ENCODE peak calls at places on chromosomes 5 and 9, in five cellular contexts. X, F, M, U and H are unnamed samples.

GRCh38 chr5:55608595-55608994 is 73.8 kb upstream of the PLPP1 start:
- DNase-seq in X (no peak), M (no peak), F (no peak), U (no peak), H (no peak)

GRCh38 chr5:139835656-139836055 is 40.0 kb downstream of the PSD2 start:
- DNase-seq in F (no peak), M (no peak), U (peak; percentile 3), X (no peak), H (no peak)

GRCh38 chr9:26706223-26706622 is 186.4 kb downstream of the CAAP1 start:
- DNase-seq in F (no peak), U (no peak), X (no peak), M (no peak), H (no peak)

GRCh38 chr9:128121924-128122808 is 5.4 kb downstream of the PTGES2 start:
- DNase-seq in F (no peak), X (no peak), M (no peak), U (no peak), H (no peak)

GRCh38 chr5:108144332-108144731 is 237.6 kb downstream of the FBXL17 start:
- DNase-seq in U (no peak), F (no peak), X (no peak), M (no peak), H (no peak)

GRCh38 chr5:64744914-64745313 is 23.6 kb downstream of the SREK1IP1 start:
- DNase-seq in U (peak; percentile 97), F (no peak), X (no peak), M (no peak), H (no peak)

GRCh38 chr5:139814191-139814601 is 18.6 kb downstream of the PSD2 start:
- DNase-seq in F (no peak), M (no peak), X (no peak), U (no peak), H (no peak)

GRCh38 chr5:169702726-169703481 is 65.8 kb downstream of the DOCK2 start:
- DNase-seq in X (no peak), M (no peak), U (peak; percentile 11), F (no peak), H (no peak)

GRCh38 chr5:107982703-107983425 is 312.1 kb upstream of the EFNA5 start:
- DNase-seq in X (no peak), U (no peak), F (no peak), M (no peak), H (no peak)

GRCh38 chr5:98603456-98603855 is 170.0 kb upstream of the RGMB start:
- DNase-seq in M (no peak), U (no peak), X (no peak), F (no peak), H (no peak)

GRCh38 chr9:82679488-82679887 is 383.5 kb downstream of the RASEF start:
- DNase-seq in X (no peak), U (peak; percentile 7), F (no peak), M (no peak), H (no peak)

GRCh38 chr5:74241751-74242140 is 398.8 kb downstream of the ENC1 start:
- DNase-seq in M (peak; percentile 41), F (peak; percentile 34), X (no peak), U (peak; percentile 90), H (no peak)

GRCh38 chr9:126397056-126397455 is 70.4 kb downstream of the MVB12B start:
- DNase-seq in M (no peak), U (peak; percentile 32), F (no peak), X (no peak), H (no peak)

GRCh38 chr5:17882760-17883488 is 248.7 kb downstream of the TAF11L14 start:
- DNase-seq in X (no peak), U (peak; percentile 94), F (no peak), M (peak; percentile 83), H (peak; percentile 13)

GRCh38 chr5:68319316-68320093 is 103.9 kb downstream of the PIK3R1 start:
- DNase-seq in X (no peak), F (peak; percentile 74), M (no peak), U (no peak), H (no peak)

GRCh38 chr5:4941957-4942830 is 197.9 kb upstream of the ADAMTS16 start:
- DNase-seq in U (peak; percentile 14), F (no peak), X (peak; percentile 24), M (peak; percentile 60), H (no peak)

GRCh38 chr5:112794410-112794809 is 56.7 kb downstream of the APC start:
- DNase-seq in U (no peak), X (no peak), M (no peak), F (no peak), H (no peak)

GRCh38 chr5:74126294-74126693 is 500.3 kb downstream of the ARHGEF28 start:
- DNase-seq in X (no peak), F (no peak), M (no peak), U (no peak), H (no peak)

GRCh38 chr9:37251452-37251851 is 131.1 kb downstream of the ZCCHC7 start:
- DNase-seq in M (peak; percentile 88), U (peak; percentile 78), X (peak; percentile 93), F (no peak), H (peak; percentile 65)

GRCh38 chr5:96627792-96628191 is 34.4 kb upstream of the CAST start:
- DNase-seq in U (no peak), X (no peak), F (no peak), M (no peak), H (no peak)

GRCh38 chr9:128203842-128204551 is 818 bp downstream of the DNM1 start:
- DNase-seq in M (peak; percentile 61), U (peak; percentile 83), X (peak; percentile 48), F (peak; percentile 47), H (peak; percentile 81)

GRCh38 chr9:78049484-78049883 is 17.9 kb upstream of the GNAQ start:
- DNase-seq in F (no peak), M (no peak), X (no peak), U (no peak), H (no peak)

GRCh38 chr5:139642891-139643871 is 5.0 kb upstream of the CXXC5 start:
- DNase-seq in M (peak; percentile 45), F (no peak), X (no peak), U (no peak), H (peak; percentile 67)

GRCh38 chr5:6448622-6449464 is at the start of gene UBE2QL1:
- DNase-seq in U (peak; percentile 47), X (no peak), F (no peak), M (peak; percentile 45), H (no peak)

GRCh38 chr5:146565764-146566163 is 49.8 kb upstream of the GPR151 start:
- DNase-seq in X (peak; percentile 46), M (peak; percentile 79), F (peak; percentile 52), U (peak; percentile 83), H (peak; percentile 74)

GRCh38 chr9:99905833-99906402 is 536 bp upstream of the STX17 start:
- DNase-seq in U (no peak), M (no peak), X (no peak), F (peak; percentile 6), H (no peak)

GRCh38 chr9:119160559-119160958 is 208.7 kb downstream of the BRINP1 start:
- DNase-seq in M (no peak), X (no peak), F (no peak), U (no peak), H (no peak)

GRCh38 chr5:62778327-62779009 is 199.8 kb downstream of the LRRC70 start:
- DNase-seq in M (no peak), X (no peak), F (no peak), U (no peak), H (no peak)

GRCh38 chr9:4662989-4663792 is 1.1 kb downstream of the PLPP6 start:
- DNase-seq in M (no peak), U (peak; percentile 61), X (no peak), F (peak; percentile 47), H (no peak)

GRCh38 chr9:23342296-23342695 is 483.7 kb downstream of the ELAVL2 start:
- DNase-seq in M (no peak), X (no peak), U (no peak), F (no peak), H (no peak)

GRCh38 chr5:177369050-177369912 is 11.6 kb downstream of the RGS14 start:
- DNase-seq in F (no peak), M (no peak), U (peak; percentile 43), X (no peak), H (peak; percentile 69)

GRCh38 chr5:177366528-177367322 is 9.0 kb downstream of the RGS14 start:
- DNase-seq in F (peak; percentile 68), U (peak; percentile 96), X (peak; percentile 87), M (peak; percentile 97), H (peak; percentile 93)

GRCh38 chr5:177365845-177366527 is 8.3 kb downstream of the RGS14 start:
- DNase-seq in X (no peak), F (no peak), U (no peak), M (no peak), H (no peak)

GRCh38 chr5:177367981-177368960 is 10.5 kb downstream of the RGS14 start:
- DNase-seq in X (no peak), U (no peak), M (no peak), F (no peak), H (no peak)

GRCh38 chr5:177367323-177367848 is 9.7 kb downstream of the RGS14 start:
- DNase-seq in M (no peak), U (no peak), F (no peak), X (no peak), H (no peak)
- H2BK15ac ChIP-seq in M (no peak overlapping the region), U (no peak overlapping the region), F (no peak overlapping the region), X (peak overlapping the region; percentile 95), H (peak overlapping the region; percentile 97)

DNA sequence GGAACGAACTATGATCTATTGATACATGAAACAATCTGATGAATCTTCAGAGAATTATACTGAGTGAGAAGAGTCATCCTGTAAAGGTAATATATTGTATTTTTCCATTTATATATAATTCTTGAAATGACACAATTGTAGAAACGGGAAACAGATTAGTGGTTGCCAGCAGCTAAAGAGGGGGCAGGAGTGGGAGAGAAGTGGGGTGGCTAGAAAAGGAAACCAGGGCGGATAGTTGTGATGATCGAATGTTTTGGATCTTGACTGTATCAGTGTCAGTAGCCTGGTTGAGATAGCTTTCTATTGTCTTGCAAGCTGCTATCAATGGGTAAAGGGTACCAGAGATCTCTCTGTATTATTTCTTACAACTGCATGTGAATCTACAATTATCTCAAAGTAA is 17.7 kb upstream of the RAPGEF1 start:
- DNase-seq in F (no peak), M (no peak), U (no peak), X (no peak), H (no peak)
- H2BK15ac ChIP-seq in F (no peak overlapping the region), M (no peak overlapping the region), U (no peak overlapping the region), X (no peak overlapping the region), H (no peak overlapping the region)

DNA sequence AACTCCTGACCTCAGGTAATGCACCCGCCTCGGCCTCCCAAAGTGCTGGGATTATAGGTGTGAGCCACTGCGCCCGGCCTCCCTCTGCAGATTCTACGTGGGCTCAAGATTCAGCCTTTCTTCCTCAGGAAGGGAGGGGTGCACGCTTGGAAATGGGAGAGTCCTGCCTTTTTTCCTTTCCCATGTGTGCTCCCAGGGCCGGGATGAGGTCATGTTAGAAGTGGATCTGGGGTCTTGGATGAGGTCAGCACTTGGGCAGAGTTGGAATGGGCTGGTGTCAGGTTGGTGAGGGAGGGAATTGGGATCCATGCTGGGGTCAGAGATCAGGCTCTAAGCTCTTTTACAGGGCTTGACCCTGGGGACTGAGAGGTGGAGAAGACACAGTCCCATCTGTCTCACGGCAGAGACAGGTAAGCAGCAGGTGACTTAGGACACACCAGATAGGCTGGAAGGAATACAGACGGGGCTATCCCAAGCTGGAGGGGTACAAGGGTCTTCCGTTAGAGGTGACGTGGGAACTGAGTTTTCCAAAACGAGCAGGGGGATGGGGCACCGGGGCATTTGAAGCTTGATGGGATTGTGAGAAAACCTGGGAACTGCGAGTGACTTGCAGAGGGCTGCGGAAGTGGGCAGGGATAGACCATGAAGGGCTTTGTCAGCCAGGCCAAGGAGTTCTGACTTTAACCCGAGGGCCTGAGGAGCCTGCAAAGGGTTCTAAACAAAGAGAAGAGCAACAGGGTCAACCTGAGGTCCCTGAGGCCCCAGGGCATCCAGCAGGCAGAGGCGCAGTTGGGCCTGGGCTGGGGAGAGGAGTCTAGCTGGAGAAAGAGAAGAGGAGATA is 1.8 kb upstream of the AQP7 start:
- DNase-seq in X (no peak), U (no peak), F (no peak), M (no peak), H (no peak)
- H2BK15ac ChIP-seq in X (no peak overlapping the region), U (no peak overlapping the region), F (no peak overlapping the region), M (no peak overlapping the region), H (no peak overlapping the region)

GRCh38 chr5:154199263-154199662 is 8.7 kb downstream of the GALNT10 start:
- DNase-seq in X (no peak), F (no peak), U (no peak), M (no peak), H (no peak)
- H2BK15ac ChIP-seq in X (no peak overlapping the region), F (peak overlapping the region; percentile 59), U (no peak overlapping the region), M (no peak overlapping the region), H (no peak overlapping the region)